ENCODE peak calls at places on chromosomes 12 and 14, in ten cellular contexts. One of them, this sample, is unnamed.

GRCh38 chr12:16323010-16323409 is 24.4 kb upstream of the MGST1 start:
- DNase-seq in left lobe of liver: no peak
- DNase-seq in A549: no peak
- DNase-seq in activated CD8-positive, alpha-beta memory T cell treated with anti-CD3 and anti-CD28 coated beads for 24 hours: no peak
- DNase-seq in GM10248: no peak
- DNase-seq in fibroblast of mammary gland: peak; percentile 73
- DNase-seq in epithelial cell of proximal tubule: no peak
- DNase-seq in NCI-H446: no peak
- DNase-seq in Caki2: no peak
- DNase-seq in EL: peak; percentile 28
- DNase-seq in this sample: no peak

GRCh38 chr12:117377758-117378157 is 16.3 kb upstream of the NOS1 start:
- DNase-seq in A549: peak; percentile 42
- DNase-seq in left lobe of liver: no peak
- DNase-seq in GM10248: no peak
- DNase-seq in fibroblast of mammary gland: no peak
- DNase-seq in epithelial cell of proximal tubule: no peak
- DNase-seq in Caki2: peak; percentile 36
- DNase-seq in NCI-H446: no peak
- DNase-seq in EL: no peak
- DNase-seq in activated CD8-positive, alpha-beta memory T cell treated with anti-CD3 and anti-CD28 coated beads for 24 hours: no peak
- DNase-seq in this sample: no peak

GRCh38 chr14:91419044-91419397 is 1.4 kb upstream of the CCDC88C start:
- DNase-seq in Caki2: no peak
- DNase-seq in A549: no peak
- DNase-seq in NCI-H446: no peak
- DNase-seq in EL: no peak
- DNase-seq in epithelial cell of proximal tubule: no peak
- DNase-seq in activated CD8-positive, alpha-beta memory T cell treated with anti-CD3 and anti-CD28 coated beads for 24 hours: no peak
- DNase-seq in left lobe of liver: peak; percentile 34
- DNase-seq in fibroblast of mammary gland: no peak
- DNase-seq in GM10248: no peak
- DNase-seq in this sample: no peak

GRCh38 chr12:57179331-57180086 is 32.1 kb upstream of the LRP1-AS start:
- DNase-seq in GM10248: no peak
- DNase-seq in fibroblast of mammary gland: no peak
- DNase-seq in EL: no peak
- DNase-seq in left lobe of liver: no peak
- DNase-seq in activated CD8-positive, alpha-beta memory T cell treated with anti-CD3 and anti-CD28 coated beads for 24 hours: no peak
- DNase-seq in Caki2: no peak
- DNase-seq in epithelial cell of proximal tubule: no peak
- DNase-seq in A549: no peak
- DNase-seq in NCI-H446: no peak
- DNase-seq in this sample: no peak

GRCh38 chr12:619346-619745 is 43.9 kb downstream of the NINJ2 start:
- DNase-seq in Caki2: no peak
- DNase-seq in NCI-H446: no peak
- DNase-seq in left lobe of liver: no peak
- DNase-seq in epithelial cell of proximal tubule: no peak
- DNase-seq in A549: no peak
- DNase-seq in fibroblast of mammary gland: no peak
- DNase-seq in GM10248: no peak
- DNase-seq in EL: no peak
- DNase-seq in activated CD8-positive, alpha-beta memory T cell treated with anti-CD3 and anti-CD28 coated beads for 24 hours: no peak
- DNase-seq in this sample: no peak

GRCh38 chr14:87869619-87870583 is 123.1 kb downstream of the GALC start:
- DNase-seq in activated CD8-positive, alpha-beta memory T cell treated with anti-CD3 and anti-CD28 coated beads for 24 hours: no peak
- DNase-seq in NCI-H446: no peak
- DNase-seq in A549: no peak
- DNase-seq in left lobe of liver: no peak
- DNase-seq in Caki2: peak; percentile 48
- DNase-seq in GM10248: peak; percentile 8
- DNase-seq in epithelial cell of proximal tubule: peak; percentile 81
- DNase-seq in EL: peak; percentile 74
- DNase-seq in fibroblast of mammary gland: peak; percentile 93
- DNase-seq in this sample: no peak

GRCh38 chr12:131094831-131095805 is 141.4 kb downstream of the ADGRD1 start:
- DNase-seq in EL: no peak
- DNase-seq in GM10248: no peak
- DNase-seq in Caki2: no peak
- DNase-seq in left lobe of liver: no peak
- DNase-seq in epithelial cell of proximal tubule: no peak
- DNase-seq in fibroblast of mammary gland: no peak
- DNase-seq in NCI-H446: no peak
- DNase-seq in A549: no peak
- DNase-seq in activated CD8-positive, alpha-beta memory T cell treated with anti-CD3 and anti-CD28 coated beads for 24 hours: no peak
- DNase-seq in this sample: peak; percentile 36

GRCh38 chr12:9646794-9647622 is 22.5 kb upstream of the CLEC2D start:
- DNase-seq in GM10248: no peak
- DNase-seq in epithelial cell of proximal tubule: no peak
- DNase-seq in activated CD8-positive, alpha-beta memory T cell treated with anti-CD3 and anti-CD28 coated beads for 24 hours: no peak
- DNase-seq in A549: peak; percentile 9
- DNase-seq in EL: peak; percentile 55
- DNase-seq in fibroblast of mammary gland: peak; percentile 19
- DNase-seq in left lobe of liver: no peak
- DNase-seq in NCI-H446: peak; percentile 2
- DNase-seq in Caki2: no peak
- DNase-seq in this sample: no peak

GRCh38 chr12:76274699-76275098 is 73.5 kb downstream of the BBS10 start:
- DNase-seq in Caki2: no peak
- DNase-seq in EL: peak; percentile 39
- DNase-seq in NCI-H446: no peak
- DNase-seq in epithelial cell of proximal tubule: no peak
- DNase-seq in activated CD8-positive, alpha-beta memory T cell treated with anti-CD3 and anti-CD28 coated beads for 24 hours: no peak
- DNase-seq in fibroblast of mammary gland: peak; percentile 67
- DNase-seq in GM10248: no peak
- DNase-seq in left lobe of liver: no peak
- DNase-seq in A549: no peak
- DNase-seq in this sample: no peak

GRCh38 chr14:37599527-37600368 is 4.3 kb downstream of the TTC6 start:
- DNase-seq in activated CD8-positive, alpha-beta memory T cell treated with anti-CD3 and anti-CD28 coated beads for 24 hours: no peak
- DNase-seq in fibroblast of mammary gland: no peak
- DNase-seq in left lobe of liver: no peak
- DNase-seq in A549: no peak
- DNase-seq in EL: peak; percentile 29
- DNase-seq in Caki2: no peak
- DNase-seq in epithelial cell of proximal tubule: no peak
- DNase-seq in GM10248: no peak
- DNase-seq in NCI-H446: no peak
- DNase-seq in this sample: no peak

GRCh38 chr14:53912121-53912520 is 44.5 kb downstream of the BMP4 start:
- DNase-seq in epithelial cell of proximal tubule: no peak
- DNase-seq in Caki2: no peak
- DNase-seq in left lobe of liver: no peak
- DNase-seq in fibroblast of mammary gland: no peak
- DNase-seq in EL: no peak
- DNase-seq in GM10248: no peak
- DNase-seq in A549: no peak
- DNase-seq in activated CD8-positive, alpha-beta memory T cell treated with anti-CD3 and anti-CD28 coated beads for 24 hours: no peak
- DNase-seq in NCI-H446: no peak
- DNase-seq in this sample: no peak

GRCh38 chr12:110585231-110585799 is 2.2 kb upstream of the PPTC7 start:
- DNase-seq in EL: peak; percentile 13
- DNase-seq in GM10248: no peak
- DNase-seq in left lobe of liver: peak; percentile 41
- DNase-seq in fibroblast of mammary gland: peak; percentile 42
- DNase-seq in epithelial cell of proximal tubule: no peak
- DNase-seq in A549: no peak
- DNase-seq in activated CD8-positive, alpha-beta memory T cell treated with anti-CD3 and anti-CD28 coated beads for 24 hours: no peak
- DNase-seq in Caki2: no peak
- DNase-seq in NCI-H446: no peak
- DNase-seq in this sample: no peak

GRCh38 chr14:101066826-101067508 is 163.4 kb upstream of the RTL1 start:
- DNase-seq in Caki2: no peak
- DNase-seq in A549: no peak
- DNase-seq in left lobe of liver: no peak
- DNase-seq in activated CD8-positive, alpha-beta memory T cell treated with anti-CD3 and anti-CD28 coated beads for 24 hours: no peak
- DNase-seq in NCI-H446: no peak
- DNase-seq in EL: no peak
- DNase-seq in GM10248: no peak
- DNase-seq in fibroblast of mammary gland: no peak
- DNase-seq in epithelial cell of proximal tubule: no peak
- DNase-seq in this sample: peak; percentile 49

GRCh38 chr12:131599214-131600159 is 111.4 kb upstream of the SFSWAP start:
- DNase-seq in Caki2: no peak
- DNase-seq in epithelial cell of proximal tubule: no peak
- DNase-seq in fibroblast of mammary gland: no peak
- DNase-seq in A549: no peak
- DNase-seq in left lobe of liver: no peak
- DNase-seq in activated CD8-positive, alpha-beta memory T cell treated with anti-CD3 and anti-CD28 coated beads for 24 hours: no peak
- DNase-seq in GM10248: no peak
- DNase-seq in EL: no peak
- DNase-seq in NCI-H446: no peak
- DNase-seq in this sample: no peak

GRCh38 chr12:18345021-18345735 is 83.9 kb downstream of the PIK3C2G start:
- DNase-seq in A549: no peak
- DNase-seq in epithelial cell of proximal tubule: no peak
- DNase-seq in EL: peak; percentile 26
- DNase-seq in Caki2: no peak
- DNase-seq in activated CD8-positive, alpha-beta memory T cell treated with anti-CD3 and anti-CD28 coated beads for 24 hours: no peak
- DNase-seq in left lobe of liver: no peak
- DNase-seq in NCI-H446: peak; percentile 79
- DNase-seq in fibroblast of mammary gland: peak; percentile 10
- DNase-seq in GM10248: no peak
- DNase-seq in this sample: no peak

GRCh38 chr14:79057333-79057732 is 887.2 kb downstream of the NRXN3 start:
- DNase-seq in NCI-H446: no peak
- DNase-seq in A549: no peak
- DNase-seq in fibroblast of mammary gland: peak; percentile 22
- DNase-seq in left lobe of liver: no peak
- DNase-seq in GM10248: no peak
- DNase-seq in activated CD8-positive, alpha-beta memory T cell treated with anti-CD3 and anti-CD28 coated beads for 24 hours: no peak
- DNase-seq in Caki2: no peak
- DNase-seq in epithelial cell of proximal tubule: no peak
- DNase-seq in EL: peak; percentile 25
- DNase-seq in this sample: no peak

GRCh38 chr14:57136669-57137068 is 132.0 kb downstream of the EXOC5 start:
- DNase-seq in activated CD8-positive, alpha-beta memory T cell treated with anti-CD3 and anti-CD28 coated beads for 24 hours: no peak
- DNase-seq in epithelial cell of proximal tubule: no peak
- DNase-seq in NCI-H446: peak; percentile 88
- DNase-seq in EL: no peak
- DNase-seq in left lobe of liver: peak; percentile 65
- DNase-seq in fibroblast of mammary gland: no peak
- DNase-seq in Caki2: no peak
- DNase-seq in GM10248: no peak
- DNase-seq in A549: no peak
- DNase-seq in this sample: no peak

GRCh38 chr14:20215196-20215595 is 8.3 kb upstream of the OR11H6 start:
- DNase-seq in A549: no peak
- DNase-seq in left lobe of liver: no peak
- DNase-seq in EL: peak; percentile 4
- DNase-seq in NCI-H446: no peak
- DNase-seq in fibroblast of mammary gland: no peak
- DNase-seq in activated CD8-positive, alpha-beta memory T cell treated with anti-CD3 and anti-CD28 coated beads for 24 hours: no peak
- DNase-seq in epithelial cell of proximal tubule: no peak
- DNase-seq in GM10248: no peak
- DNase-seq in Caki2: no peak
- DNase-seq in this sample: no peak

GRCh38 chr12:120759591-120760348 is 34.1 kb downstream of the ACADS start:
- DNase-seq in Caki2: no peak
- DNase-seq in epithelial cell of proximal tubule: no peak
- DNase-seq in EL: no peak
- DNase-seq in activated CD8-positive, alpha-beta memory T cell treated with anti-CD3 and anti-CD28 coated beads for 24 hours: no peak
- DNase-seq in GM10248: no peak
- DNase-seq in A549: no peak
- DNase-seq in left lobe of liver: no peak
- DNase-seq in NCI-H446: no peak
- DNase-seq in fibroblast of mammary gland: no peak
- DNase-seq in this sample: no peak

GRCh38 chr12:55865327-55865726 is 22.6 kb upstream of the MMP19 start:
- DNase-seq in EL: no peak
- DNase-seq in GM10248: no peak
- DNase-seq in NCI-H446: no peak
- DNase-seq in epithelial cell of proximal tubule: no peak
- DNase-seq in A549: no peak
- DNase-seq in left lobe of liver: no peak
- DNase-seq in Caki2: no peak
- DNase-seq in activated CD8-positive, alpha-beta memory T cell treated with anti-CD3 and anti-CD28 coated beads for 24 hours: no peak
- DNase-seq in fibroblast of mammary gland: no peak
- DNase-seq in this sample: no peak

GRCh38 chr14:91059576-91060471 is 617 bp downstream of the RPS6KA5 start:
- DNase-seq in activated CD8-positive, alpha-beta memory T cell treated with anti-CD3 and anti-CD28 coated beads for 24 hours: peak; percentile 83
- DNase-seq in A549: no peak
- DNase-seq in EL: peak; percentile 26
- DNase-seq in epithelial cell of proximal tubule: no peak
- DNase-seq in fibroblast of mammary gland: peak; percentile 1
- DNase-seq in GM10248: peak; percentile 61
- DNase-seq in Caki2: peak; percentile 39
- DNase-seq in left lobe of liver: peak; percentile 65
- DNase-seq in NCI-H446: peak; percentile 81
- DNase-seq in this sample: peak; percentile 40

This sample was measured in adrenal gland.